ENCODE peak calls at places on chromosomes 7 and 10, in six cellular contexts. X is head of caudate nucleus; M is stimulated activated naive CD8-positive, alpha-beta T cell treated with anti-CD3 and anti-CD28 coated beads, Interleukin-15, amount 100 ng/mL, for 72 hours; H is caudate nucleus; K is GM20000; B is NCI-H2171. J is an unnamed sample.

GRCh38 chr10:116741391-116742351 is 695 bp downstream of the HSPA12A start:
- DNase-seq in B (no peak), H (peak; percentile 80), M (no peak), X (peak; percentile 46), K (no peak), J (no peak)

GRCh38 chr10:101063162-101063525 is 1.4 kb downstream of the KAZALD1 start:
- DNase-seq in H (peak; percentile 46), K (no peak), B (no peak), M (no peak), X (no peak), J (no peak)

GRCh38 chr7:116802784-116803183 is 59.6 kb upstream of the CAPZA2 start:
- DNase-seq in M (peak; percentile 32), B (peak; percentile 30), H (peak; percentile 1), X (peak; percentile 32), K (peak; percentile 30), J (no peak)

GRCh38 chr7:111676167-111676566 is 113.9 kb upstream of the IMMP2L start:
- DNase-seq in K (no peak), H (no peak), B (no peak), M (no peak), X (no peak), J (no peak)

GRCh38 chr10:93080350-93081046 is 6.8 kb downstream of the CYP26A1 start:
- DNase-seq in B (no peak), X (peak; percentile 57), H (peak; percentile 13), M (peak; percentile 48), K (peak; percentile 84), J (peak; percentile 85)

GRCh38 chr7:12607134-12607533 is 36.6 kb downstream of the SCIN start:
- DNase-seq in M (no peak), X (no peak), B (peak; percentile 1), H (no peak), K (no peak), J (no peak)

GRCh38 chr7:25851332-25852248 is 300.4 kb upstream of the NFE2L3 start:
- DNase-seq in X (peak; percentile 82), B (peak; percentile 74), H (peak; percentile 74), K (peak; percentile 72), M (peak; percentile 74), J (peak; percentile 91)

GRCh38 chr10:13627459-13628310 is 40.9 kb downstream of the PRPF18 start:
- DNase-seq in H (no peak), B (no peak), M (no peak), X (no peak), K (no peak), J (no peak)

GRCh38 chr10:71058308-71058707 is 154.1 kb upstream of the UNC5B start:
- DNase-seq in M (no peak), K (no peak), X (no peak), H (no peak), B (no peak), J (no peak)

GRCh38 chr10:114498413-114499111 is 94.3 kb upstream of the AFAP1L2 start:
- DNase-seq in H (no peak), K (peak; percentile 42), M (no peak), X (no peak), B (no peak), J (no peak)

GRCh38 chr10:92814790-92815189 is 33.5 kb upstream of the EXOC6 start:
- DNase-seq in B (no peak), X (no peak), M (no peak), K (no peak), H (no peak), J (peak; percentile 8)

GRCh38 chr10:26438534-26439269 is 561 bp downstream of the APBB1IP start:
- DNase-seq in B (no peak), K (peak; percentile 68), H (peak; percentile 1), M (peak; percentile 80), X (no peak), J (no peak)

GRCh38 chr10:112950714-112951348 is 784 bp downstream of the TCF7L2 start:
- DNase-seq in B (peak; percentile 9), H (no peak), M (peak; percentile 24), K (peak; percentile 33), X (no peak), J (no peak)

GRCh38 chr7:27156508-27156898 is at the start of gene HOXA7:
- DNase-seq in M (no peak), B (peak; percentile 83), H (no peak), X (no peak), K (no peak), J (no peak)

GRCh38 chr10:14873090-14873760 is 5.4 kb upstream of the SUV39H2 start:
- DNase-seq in K (peak; percentile 26), M (no peak), H (no peak), X (no peak), B (no peak), J (no peak)

GRCh38 chr7:2886900-2887299 is 42.8 kb upstream of the GNA12 start:
- DNase-seq in M (peak; percentile 55), X (peak; percentile 32), B (peak; percentile 70), H (peak; percentile 11), K (peak; percentile 78), J (no peak)

GRCh38 chr10:72663971-72664370 is 28.0 kb upstream of the MCU start:
- DNase-seq in K (no peak), X (no peak), B (no peak), M (no peak), H (no peak), J (no peak)

GRCh38 chr7:88429382-88429781 is 122.7 kb upstream of the STEAP4 start:
- DNase-seq in H (no peak), M (no peak), X (no peak), B (no peak), K (no peak), J (no peak)

GRCh38 chr7:156533420-156533819 is 107.2 kb upstream of the RNF32 start:
- DNase-seq in B (no peak), M (no peak), K (no peak), X (no peak), H (no peak), J (no peak)

GRCh38 chr7:116952640-116953371 is 495 bp upstream of the ST7 start:
- DNase-seq in X (no peak), M (no peak), K (no peak), H (no peak), B (peak; percentile 50), J (peak; percentile 67)

GRCh38 chr7:114444196-114444595 is 29.6 kb downstream of the FOXP2 start:
- DNase-seq in K (no peak), B (no peak), H (no peak), X (no peak), M (no peak), J (no peak)

GRCh38 chr7:114789942-114790341 is 132.0 kb upstream of the MDFIC start:
- DNase-seq in H (no peak), X (no peak), K (no peak), M (no peak), B (no peak), J (no peak)

GRCh38 chr10:100882681-100883321 is 30.0 kb upstream of the SLF2 start:
- DNase-seq in M (no peak), B (no peak), H (no peak), X (no peak), K (no peak), J (no peak)

GRCh38 chr10:80122110-80122710 is 10.3 kb upstream of the PLAC9 start:
- DNase-seq in B (no peak), X (no peak), M (no peak), K (no peak), H (no peak), J (no peak)

GRCh38 chr10:132790470-132790869 is 4.5 kb upstream of the NKX6-2 start:
- DNase-seq in X (no peak), B (no peak), M (no peak), K (no peak), H (no peak), J (no peak)

GRCh38 chr7:17771901-17772408 is 168.3 kb downstream of the SNX13 start:
- DNase-seq in X (no peak), H (no peak), K (no peak), M (no peak), B (no peak), J (no peak)

GRCh38 chr10:34205452-34205851 is 609.6 kb downstream of the PARD3 start:
- DNase-seq in H (no peak), K (no peak), B (no peak), X (no peak), M (no peak), J (no peak)

GRCh38 chr7:26562841-26563240 is 271.2 kb downstream of the SNX10 start:
- DNase-seq in M (no peak), B (no peak), K (no peak), X (no peak), H (no peak), J (no peak)

GRCh38 chr10:132929953-132930640 is 12.3 kb downstream of the CFAP46 start:
- DNase-seq in H (no peak), X (no peak), M (peak; percentile 64), B (no peak), K (no peak), J (no peak)

GRCh38 chr10:126705951-126706565 is 35.6 kb upstream of the C10orf90 start:
- DNase-seq in M (no peak), H (no peak), B (no peak), K (no peak), X (no peak), J (no peak)

GRCh38 chr7:139358541-139359365 is 941 bp upstream of the LUC7L2 start:
- DNase-seq in H (no peak), B (peak; percentile 24), K (no peak), X (no peak), M (peak; percentile 67), J (no peak)

GRCh38 chr7:43535031-43535451 is 47.9 kb upstream of the STK17A start:
- DNase-seq in M (no peak), B (no peak), X (no peak), H (no peak), K (no peak), J (no peak)

GRCh38 chr7:30144659-30145321 is 10.0 kb downstream of the MTURN start:
- DNase-seq in M (no peak), H (no peak), B (no peak), K (no peak), X (no peak), J (no peak)

GRCh38 chr7:2955177-2955768 is 88.4 kb downstream of the CARD11 start:
- DNase-seq in K (no peak), X (no peak), M (peak; percentile 8), H (no peak), B (no peak), J (no peak)

GRCh38 chr7:36315309-36315948 is 74.2 kb upstream of the ANLN start:
- DNase-seq in H (no peak), M (no peak), K (no peak), X (no peak), B (no peak), J (no peak)

GRCh38 chr10:13563481-13564445 is 23.0 kb upstream of the PRPF18 start:
- DNase-seq in M (no peak), K (no peak), X (no peak), B (no peak), H (no peak), J (no peak)

GRCh38 chr7:157487046-157487770 is 150.4 kb downstream of the DNAJB6 start:
- DNase-seq in M (no peak), X (no peak), H (no peak), B (no peak), K (no peak), J (no peak)

GRCh38 chr7:80921130-80921529 is 2.3 kb upstream of the SEMA3C start:
- DNase-seq in K (no peak), X (no peak), B (no peak), M (no peak), H (no peak), J (no peak)

GRCh38 chr7:138076196-138076595 is at the start of gene AKR1D1:
- DNase-seq in X (no peak), B (no peak), H (no peak), K (no peak), M (no peak), J (no peak)

J was measured in H1.